ENCODE peak calls at places on chromosomes 16 and 17, in six cellular contexts. K is MV-4-11; G is CD4-positive, alpha-beta T cell; R is stimulated activated CD4-positive, alpha-beta T cell treated with anti-CD3 and anti-CD28 coated beads, Interleukin-1b, Interleukin-23, amount 100 ng/mL, for 24 hours; C is T-helper 1 cell; B is SJSA1. U is an unnamed sample.

GRCh38 chr16:27232061-27232841 is 28.9 kb downstream of the KDM8 start:
- DNase-seq in K (peak), G (peak), R (peak), C (peak), B (no peak), U (no peak)

GRCh38 chr17:54935487-54935886 is 33.0 kb downstream of the COX11 start:
- DNase-seq in K (no peak), G (no peak), R (no peak), C (no peak), B (no peak), U (no peak)

GRCh38 chr16:88005148-88005547 is 53.9 kb downstream of the BANP start:
- DNase-seq in K (peak), G (no peak), R (no peak), C (no peak), B (no peak), U (peak)

GRCh38 chr16:89383095-89384003 is 107.0 kb downstream of the ANKRD11 start:
- DNase-seq in K (peak), G (no peak), R (no peak), C (peak), B (no peak), U (peak)

GRCh38 chr17:80154166-80154565 is 7.2 kb upstream of the EIF4A3 start:
- DNase-seq in K (no peak), G (no peak), R (no peak), C (no peak), B (no peak), U (no peak)

GRCh38 chr17:2406271-2406902 is 5.5 kb upstream of the MNT start:
- DNase-seq in K (no peak), G (no peak), R (no peak), C (no peak), B (no peak), U (no peak)

GRCh38 chr16:81693467-81694303 is 85.4 kb upstream of the PLCG2 start:
- DNase-seq in K (no peak), G (no peak), R (no peak), C (no peak), B (peak), U (no peak)

GRCh38 chr17:83019376-83019775 is 60.0 kb upstream of the METRNL start:
- DNase-seq in K (no peak), G (no peak), R (no peak), C (no peak), B (no peak), U (peak)

GRCh38 chr17:4631836-4632582 is 9.5 kb downstream of the ALOX15 start:
- DNase-seq in K (no peak), G (no peak), R (no peak), C (no peak), B (no peak), U (no peak)